ENCODE peak calls at places on chromosomes 6 and 20, in six cellular contexts. One of them, this sample, is unnamed.

GRCh38 chr6:24918641-24919403 is 16.9 kb downstream of the RIPOR2 start:
- DNase-seq in heart right ventricle: peak; percentile 36
- DNase-seq in HL-60: no peak
- DNase-seq in tibial artery: no peak
- DNase-seq in cardiac muscle cell: no peak
- DNase-seq in endodermal cell: peak; percentile 68
- DNase-seq in this sample: no peak

GRCh38 chr6:158894192-158894591 is 75.0 kb upstream of the EZR start:
- DNase-seq in heart right ventricle: no peak
- DNase-seq in HL-60: no peak
- DNase-seq in endodermal cell: peak; percentile 73
- DNase-seq in tibial artery: no peak
- DNase-seq in cardiac muscle cell: peak; percentile 84
- DNase-seq in this sample: no peak

GRCh38 chr6:165837948-165838745 is 175.1 kb upstream of the PDE10A start:
- DNase-seq in endodermal cell: no peak
- DNase-seq in HL-60: no peak
- DNase-seq in tibial artery: no peak
- DNase-seq in cardiac muscle cell: peak; percentile 65
- DNase-seq in heart right ventricle: no peak
- DNase-seq in this sample: no peak

GRCh38 chr6:14925627-14926026 is 320.2 kb upstream of the JARID2 start:
- DNase-seq in endodermal cell: no peak
- DNase-seq in tibial artery: no peak
- DNase-seq in heart right ventricle: no peak
- DNase-seq in cardiac muscle cell: peak; percentile 85
- DNase-seq in HL-60: no peak
- DNase-seq in this sample: no peak

GRCh38 chr6:98844244-98845161 is 10.1 kb downstream of the POU3F2 start:
- DNase-seq in heart right ventricle: no peak
- DNase-seq in tibial artery: no peak
- DNase-seq in cardiac muscle cell: no peak
- DNase-seq in HL-60: no peak
- DNase-seq in endodermal cell: peak; percentile 65
- DNase-seq in this sample: no peak

GRCh38 chr6:53741417-53741816 is 53.4 kb upstream of the LRRC1 start:
- DNase-seq in cardiac muscle cell: peak; percentile 44
- DNase-seq in HL-60: peak; percentile 43
- DNase-seq in endodermal cell: no peak
- DNase-seq in tibial artery: no peak
- DNase-seq in heart right ventricle: no peak
- DNase-seq in this sample: no peak

GRCh38 chr20:62087227-62087626 is 21.5 kb upstream of the TAF4 start:
- DNase-seq in heart right ventricle: no peak
- DNase-seq in HL-60: no peak
- DNase-seq in endodermal cell: peak; percentile 66
- DNase-seq in cardiac muscle cell: no peak
- DNase-seq in tibial artery: no peak
- DNase-seq in this sample: no peak

GRCh38 chr6:168128631-168129291 is 49.7 kb upstream of the FRMD1 start:
- DNase-seq in HL-60: no peak
- DNase-seq in cardiac muscle cell: no peak
- DNase-seq in heart right ventricle: no peak
- DNase-seq in endodermal cell: peak; percentile 38
- DNase-seq in tibial artery: no peak
- DNase-seq in this sample: no peak

GRCh38 chr20:4925842-4926530 is 75.3 kb downstream of the SLC23A2 start:
- DNase-seq in cardiac muscle cell: peak; percentile 85
- DNase-seq in HL-60: no peak
- DNase-seq in endodermal cell: no peak
- DNase-seq in heart right ventricle: peak; percentile 78
- DNase-seq in tibial artery: peak; percentile 78
- DNase-seq in this sample: no peak

GRCh38 chr20:61310954-61311353 is 58.9 kb downstream of the CDH4 start:
- DNase-seq in endodermal cell: no peak
- DNase-seq in cardiac muscle cell: no peak
- DNase-seq in HL-60: no peak
- DNase-seq in tibial artery: no peak
- DNase-seq in heart right ventricle: no peak
- DNase-seq in this sample: no peak

GRCh38 chr6:45491874-45492273 is 114.1 kb upstream of the SUPT3H start:
- DNase-seq in endodermal cell: peak; percentile 45
- DNase-seq in HL-60: no peak
- DNase-seq in heart right ventricle: no peak
- DNase-seq in tibial artery: no peak
- DNase-seq in cardiac muscle cell: no peak
- DNase-seq in this sample: no peak

GRCh38 chr20:63574156-63574828 is at the start of gene HELZ2:
- DNase-seq in HL-60: peak; percentile 45
- DNase-seq in endodermal cell: peak; percentile 92
- DNase-seq in cardiac muscle cell: peak; percentile 67
- DNase-seq in tibial artery: peak; percentile 68
- DNase-seq in heart right ventricle: peak; percentile 82
- DNase-seq in this sample: no peak

GRCh38 chr6:126721581-126722145 is 381.7 kb downstream of the CENPW start:
- DNase-seq in cardiac muscle cell: peak; percentile 83
- DNase-seq in HL-60: no peak
- DNase-seq in endodermal cell: no peak
- DNase-seq in tibial artery: no peak
- DNase-seq in heart right ventricle: no peak
- DNase-seq in this sample: no peak

GRCh38 chr6:138346302-138347195 is 31.2 kb upstream of the SMIM28 start:
- DNase-seq in cardiac muscle cell: peak; percentile 51
- DNase-seq in HL-60: no peak
- DNase-seq in heart right ventricle: no peak
- DNase-seq in endodermal cell: no peak
- DNase-seq in tibial artery: no peak
- DNase-seq in this sample: no peak

GRCh38 chr6:41553405-41553999 is 7.3 kb downstream of the FOXP4 start:
- DNase-seq in cardiac muscle cell: no peak
- DNase-seq in HL-60: no peak
- DNase-seq in heart right ventricle: no peak
- DNase-seq in endodermal cell: peak; percentile 64
- DNase-seq in tibial artery: no peak
- DNase-seq in this sample: no peak

GRCh38 chr20:25273046-25273445 is 25.2 kb downstream of the PYGB start:
- DNase-seq in tibial artery: peak; percentile 10
- DNase-seq in cardiac muscle cell: no peak
- DNase-seq in HL-60: no peak
- DNase-seq in endodermal cell: no peak
- DNase-seq in heart right ventricle: peak; percentile 3
- DNase-seq in this sample: peak; percentile 42

GRCh38 chr6:3351105-3351676 is 92.4 kb downstream of the PSMG4 start:
- DNase-seq in cardiac muscle cell: no peak
- DNase-seq in tibial artery: no peak
- DNase-seq in HL-60: no peak
- DNase-seq in endodermal cell: no peak
- DNase-seq in heart right ventricle: no peak
- DNase-seq in this sample: no peak

GRCh38 chr20:13455713-13456112 is 183.0 kb downstream of the TASP1 start:
- DNase-seq in heart right ventricle: no peak
- DNase-seq in cardiac muscle cell: peak; percentile 39
- DNase-seq in tibial artery: peak; percentile 25
- DNase-seq in HL-60: no peak
- DNase-seq in endodermal cell: no peak
- DNase-seq in this sample: no peak

GRCh38 chr6:24933868-24934401 is 1.8 kb downstream of the RIPOR2 start:
- DNase-seq in cardiac muscle cell: peak; percentile 34
- DNase-seq in HL-60: no peak
- DNase-seq in endodermal cell: peak; percentile 87
- DNase-seq in tibial artery: no peak
- DNase-seq in heart right ventricle: no peak
- DNase-seq in this sample: no peak

GRCh38 chr20:51529027-51529749 is 13.3 kb downstream of the NFATC2 start:
- DNase-seq in heart right ventricle: no peak
- DNase-seq in tibial artery: no peak
- DNase-seq in endodermal cell: no peak
- DNase-seq in HL-60: no peak
- DNase-seq in cardiac muscle cell: peak; percentile 69
- DNase-seq in this sample: no peak

GRCh38 chr6:57265755-57266221 is 43.7 kb upstream of the RAB23 start:
- DNase-seq in endodermal cell: no peak
- DNase-seq in cardiac muscle cell: peak; percentile 27
- DNase-seq in tibial artery: no peak
- DNase-seq in heart right ventricle: no peak
- DNase-seq in HL-60: no peak
- DNase-seq in this sample: no peak

GRCh38 chr6:85672050-85672449 is 29.4 kb upstream of the SYNCRIP start:
- DNase-seq in cardiac muscle cell: no peak
- DNase-seq in HL-60: no peak
- DNase-seq in tibial artery: no peak
- DNase-seq in endodermal cell: no peak
- DNase-seq in heart right ventricle: no peak
- DNase-seq in this sample: no peak

GRCh38 chr6:168877821-168878282 is 375.8 kb downstream of the THBS2 start:
- DNase-seq in endodermal cell: peak; percentile 35
- DNase-seq in HL-60: no peak
- DNase-seq in tibial artery: no peak
- DNase-seq in heart right ventricle: no peak
- DNase-seq in cardiac muscle cell: no peak
- DNase-seq in this sample: no peak

GRCh38 chr20:24657211-24657610 is 187.8 kb downstream of the SYNDIG1 start:
- DNase-seq in endodermal cell: no peak
- DNase-seq in cardiac muscle cell: peak; percentile 35
- DNase-seq in tibial artery: peak; percentile 46
- DNase-seq in HL-60: no peak
- DNase-seq in heart right ventricle: no peak
- DNase-seq in this sample: no peak

GRCh38 chr20:45253260-45253659 is 1.1 kb downstream of the SLPI start:
- DNase-seq in endodermal cell: no peak
- DNase-seq in cardiac muscle cell: no peak
- DNase-seq in HL-60: no peak
- DNase-seq in tibial artery: no peak
- DNase-seq in heart right ventricle: no peak
- DNase-seq in this sample: no peak

GRCh38 chr6:136180729-136181128 is 69.4 kb downstream of the MTFR2 start:
- DNase-seq in cardiac muscle cell: no peak
- DNase-seq in heart right ventricle: no peak
- DNase-seq in HL-60: no peak
- DNase-seq in tibial artery: no peak
- DNase-seq in endodermal cell: no peak
- DNase-seq in this sample: no peak

GRCh38 chr6:136178749-136179148 is 71.4 kb downstream of the MTFR2 start:
- DNase-seq in endodermal cell: no peak
- DNase-seq in tibial artery: no peak
- DNase-seq in heart right ventricle: no peak
- DNase-seq in cardiac muscle cell: no peak
- DNase-seq in HL-60: no peak
- DNase-seq in this sample: no peak

GRCh38 chr6:136181858-136182257 is 68.3 kb downstream of the MTFR2 start:
- DNase-seq in heart right ventricle: no peak
- DNase-seq in endodermal cell: no peak
- DNase-seq in cardiac muscle cell: no peak
- DNase-seq in HL-60: no peak
- DNase-seq in tibial artery: no peak
- DNase-seq in this sample: no peak

GRCh38 chr6:136184738-136185137 is 65.4 kb downstream of the MTFR2 start:
- DNase-seq in endodermal cell: no peak
- DNase-seq in heart right ventricle: no peak
- DNase-seq in HL-60: no peak
- DNase-seq in cardiac muscle cell: no peak
- DNase-seq in tibial artery: no peak
- DNase-seq in this sample: no peak

GRCh38 chr6:136181191-136181833 is 68.8 kb downstream of the MTFR2 start:
- DNase-seq in tibial artery: no peak
- DNase-seq in HL-60: no peak
- DNase-seq in endodermal cell: no peak
- DNase-seq in cardiac muscle cell: no peak
- DNase-seq in heart right ventricle: no peak
- DNase-seq in this sample: no peak
- H3K27ac ChIP-seq in tibial artery: no peak overlapping the region
- H3K27ac ChIP-seq in HL-60: no peak overlapping the region
- H3K27ac ChIP-seq in endodermal cell: no peak overlapping the region
- H3K27ac ChIP-seq in cardiac muscle cell: no peak overlapping the region
- H3K27ac ChIP-seq in heart right ventricle: peak overlapping the region; percentile 73
- H3K27ac ChIP-seq in this sample: no peak overlapping the region

GRCh38 chr20:33687993-33688937 is 2.1 kb upstream of the E2F1 start:
- DNase-seq in heart right ventricle: no peak
- DNase-seq in tibial artery: no peak
- DNase-seq in endodermal cell: no peak
- DNase-seq in HL-60: no peak
- DNase-seq in cardiac muscle cell: no peak
- DNase-seq in this sample: no peak
- TF ChIP-seq CTCF in heart right ventricle: no peak
- TF ChIP-seq CTCF in tibial artery: no peak
- TF ChIP-seq CTCF in endodermal cell: no peak
- TF ChIP-seq CTCF in HL-60: no peak
- TF ChIP-seq CTCF in cardiac muscle cell: no peak
- TF ChIP-seq CTCF in this sample: no peak

GRCh38 chr20:31690124-31690666 is 32.5 kb downstream of the BCL2L1 start:
- DNase-seq in HL-60: no peak
- DNase-seq in heart right ventricle: no peak
- DNase-seq in tibial artery: no peak
- DNase-seq in cardiac muscle cell: no peak
- DNase-seq in endodermal cell: no peak
- DNase-seq in this sample: no peak

GRCh38 chr20:31685853-31686641 is 36.6 kb downstream of the BCL2L1 start:
- DNase-seq in heart right ventricle: no peak
- DNase-seq in tibial artery: no peak
- DNase-seq in HL-60: no peak
- DNase-seq in cardiac muscle cell: no peak
- DNase-seq in endodermal cell: no peak
- DNase-seq in this sample: no peak

GRCh38 chr20:31689141-31689540 is 33.5 kb downstream of the BCL2L1 start:
- DNase-seq in tibial artery: no peak
- DNase-seq in endodermal cell: no peak
- DNase-seq in cardiac muscle cell: no peak
- DNase-seq in heart right ventricle: no peak
- DNase-seq in HL-60: no peak
- DNase-seq in this sample: no peak

GRCh38 chr20:31684153-31685003 is 38.3 kb downstream of the BCL2L1 start:
- DNase-seq in tibial artery: no peak
- DNase-seq in HL-60: peak; percentile 31
- DNase-seq in heart right ventricle: no peak
- DNase-seq in cardiac muscle cell: no peak
- DNase-seq in endodermal cell: no peak
- DNase-seq in this sample: no peak

DNA sequence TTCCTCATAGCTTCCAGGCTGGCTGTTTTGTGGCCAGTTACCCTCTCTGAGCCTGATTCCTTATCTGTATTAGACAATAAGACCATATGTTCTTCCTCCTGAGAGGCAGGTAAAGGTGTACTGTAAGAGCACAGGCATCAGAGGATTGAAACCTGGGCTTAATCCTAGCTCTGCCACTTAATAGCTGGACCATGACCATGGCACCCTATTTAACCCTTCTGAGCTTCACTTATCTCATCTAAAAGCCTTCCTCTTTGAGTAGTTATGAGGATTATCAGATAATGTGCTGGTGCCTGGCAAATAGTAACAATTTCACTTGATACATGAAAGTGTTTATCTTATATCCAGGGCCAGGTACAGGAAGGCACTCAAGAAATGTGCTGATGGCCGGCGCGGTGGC is 34.9 kb downstream of the BCL2L1 start:
- DNase-seq in cardiac muscle cell: no peak
- DNase-seq in heart right ventricle: no peak
- DNase-seq in endodermal cell: no peak
- DNase-seq in tibial artery: no peak
- DNase-seq in HL-60: no peak
- DNase-seq in this sample: no peak
- H3K27ac ChIP-seq in cardiac muscle cell: no peak overlapping the region
- H3K27ac ChIP-seq in heart right ventricle: no peak overlapping the region
- H3K27ac ChIP-seq in endodermal cell: no peak overlapping the region
- H3K27ac ChIP-seq in tibial artery: no peak overlapping the region
- H3K27ac ChIP-seq in HL-60: no peak overlapping the region
- H3K27ac ChIP-seq in this sample: no peak overlapping the region

GRCh38 chr20:32870489-32870888 is 11.8 kb downstream of the EFCAB8 start:
- DNase-seq in cardiac muscle cell: no peak
- DNase-seq in HL-60: peak; percentile 9
- DNase-seq in heart right ventricle: no peak
- DNase-seq in endodermal cell: no peak
- DNase-seq in tibial artery: no peak
- DNase-seq in this sample: no peak
- TF ChIP-seq CTCF in cardiac muscle cell: no peak
- TF ChIP-seq CTCF in HL-60: no peak
- TF ChIP-seq CTCF in heart right ventricle: no peak
- TF ChIP-seq CTCF in endodermal cell: no peak
- TF ChIP-seq CTCF in tibial artery: no peak
- TF ChIP-seq CTCF in this sample: no peak